ENCODE peak calls at places on chromosome 11, in six cellular contexts. S is stimulated activated CD4-positive, alpha-beta T cell treated with anti-CD3 and anti-CD28 coated beads, Interleukin-2, amount 100 ng/mL, for 24 hours; K is activated CD8-positive, alpha-beta T cell treated with anti-CD3 and anti-CD28 coated beads for 36 hours; D is fibroblast of lung; F is HTR-8/SVneo; P is activated CD4-positive, alpha-beta T cell treated with anti-CD3 and anti-CD28 coated beads, Interleukin-2, amount 50 U/mL, for 24 hours. L is an unnamed sample.

GRCh38 chr11:76496174-76496573 is 51.4 kb downstream of the EMSY start:
- DNase-seq in S (no peak), K (no peak), D (no peak), F (no peak), P (no peak), L (no peak)

GRCh38 chr11:13009921-13010736 is 1.0 kb downstream of the RASSF10 start:
- DNase-seq in S (no peak), K (no peak), D (peak; percentile 50), F (no peak), P (no peak), L (no peak)

GRCh38 chr11:10634407-10634806 is 59.1 kb downstream of the IRAG1 start:
- DNase-seq in S (no peak), K (no peak), D (no peak), F (no peak), P (no peak), L (no peak)

GRCh38 chr11:120682866-120683265 is 171.3 kb downstream of the GRIK4 start:
- DNase-seq in S (no peak), K (no peak), D (peak; percentile 78), F (no peak), P (no peak), L (no peak)

GRCh38 chr11:105000797-105001196 is 22.2 kb downstream of the CASP5 start:
- DNase-seq in S (peak; percentile 62), K (peak; percentile 60), D (no peak), F (no peak), P (peak; percentile 22), L (peak; percentile 62)

GRCh38 chr11:13535819-13536218 is 40.0 kb upstream of the PTH start:
- DNase-seq in S (no peak), K (peak; percentile 3), D (no peak), F (no peak), P (no peak), L (peak; percentile 13)

GRCh38 chr11:41943671-41944070 is 484.2 kb upstream of the LRRC4C start:
- DNase-seq in S (no peak), K (no peak), D (no peak), F (no peak), P (no peak), L (no peak)

GRCh38 chr11:71774603-71775222 is 58.3 kb upstream of the DEFB108B start:
- DNase-seq in S (no peak), K (no peak), D (no peak), F (no peak), P (no peak), L (no peak)

GRCh38 chr11:12284321-12285050 is 92.9 kb upstream of the PARVA start:
- DNase-seq in S (no peak), K (no peak), D (peak; percentile 89), F (no peak), P (no peak), L (peak; percentile 14)

L was measured in NB4.